ENCODE peak calls at places on chromosomes 7 and 10, in nine cellular contexts. B is ureter; Y is LoVo; Q is neuronal stem cell; F is CD4-positive, alpha-beta T cell; M is epithelial cell of prostate; H is endothelial cell; U is GM04504; C is NCI-H2081. A is an unnamed sample.

GRCh38 chr7:130222-130572 is 62.2 kb upstream of the FAM20C start:
- DNase-seq in U (no peak), H (no peak), C (no peak), M (no peak), F (no peak), Y (no peak), Q (no peak), B (no peak), A (no peak)

GRCh38 chr7:22356855-22357310 is at the start of gene RAPGEF5:
- DNase-seq in U (no peak), H (peak), Q (peak), Y (peak), B (no peak), C (peak), F (no peak), M (no peak), A (no peak)

GRCh38 chr10:51896849-51897248 is 197.5 kb upstream of the CSTF2T start:
- DNase-seq in F (no peak), M (no peak), H (no peak), Q (no peak), C (no peak), B (no peak), Y (no peak), U (peak), A (no peak)

GRCh38 chr10:62637249-62638061 is 167.1 kb upstream of the ADO start:
- DNase-seq in Q (no peak), F (peak), U (no peak), H (no peak), Y (no peak), M (peak), C (no peak), B (no peak), A (no peak)

GRCh38 chr7:1558181-1558811 is 2.3 kb upstream of the TMEM184A start:
- DNase-seq in Q (no peak), U (no peak), F (no peak), Y (no peak), H (no peak), C (no peak), M (no peak), B (no peak), A (no peak)

GRCh38 chr10:62016477-62017140 is 115.1 kb downstream of the ARID5B start:
- DNase-seq in C (no peak), Y (no peak), H (no peak), M (no peak), F (no peak), B (no peak), U (no peak), Q (no peak), A (no peak)

GRCh38 chr10:45373783-45374450 is at the start of gene ALOX5:
- DNase-seq in H (peak), F (no peak), Y (peak), U (no peak), M (no peak), Q (peak), B (peak), C (peak), A (peak)

GRCh38 chr10:101301111-101301731 is 52.7 kb upstream of the BTRC start:
- DNase-seq in C (no peak), B (no peak), Y (peak), F (no peak), Q (no peak), M (peak), H (peak), U (no peak), A (no peak)

GRCh38 chr10:124600051-124600880 is 138.6 kb downstream of the LHPP start:
- DNase-seq in B (no peak), U (no peak), Q (no peak), C (no peak), M (no peak), F (no peak), Y (no peak), H (no peak), A (no peak)

GRCh38 chr10:38157270-38157685 is 63.1 kb downstream of the ZNF37A start:
- DNase-seq in U (no peak), Q (no peak), M (no peak), C (no peak), F (no peak), B (no peak), Y (no peak), H (no peak), A (no peak)

GRCh38 chr7:88106430-88106829 is 113.4 kb downstream of the SRI start:
- DNase-seq in C (no peak), Y (no peak), U (no peak), F (no peak), B (no peak), M (no peak), H (no peak), Q (no peak), A (no peak)

GRCh38 chr7:146960747-146961416 is 844.3 kb downstream of the CNTNAP2 start:
- DNase-seq in Y (no peak), M (no peak), C (no peak), B (no peak), F (no peak), Q (no peak), U (no peak), H (no peak), A (no peak)

GRCh38 chr10:42781893-42782445 is 626 bp upstream of the BMS1 start:
- DNase-seq in U (no peak), F (no peak), M (no peak), Y (no peak), Q (no peak), C (no peak), B (no peak), H (no peak), A (no peak)

GRCh38 chr7:12090757-12091134 is 120.3 kb upstream of the TMEM106B start:
- DNase-seq in C (no peak), F (no peak), Q (no peak), B (no peak), H (no peak), M (no peak), U (no peak), Y (no peak), A (no peak)

GRCh38 chr10:43249962-43250624 is 16.8 kb downstream of the RASGEF1A start:
- DNase-seq in B (peak), H (no peak), F (no peak), Y (no peak), M (no peak), U (no peak), Q (no peak), C (no peak), A (peak)

GRCh38 chr7:70589010-70589409 is 542.9 kb upstream of the GALNT17 start:
- DNase-seq in H (no peak), F (no peak), M (no peak), U (no peak), B (no peak), Y (no peak), Q (no peak), C (no peak), A (no peak)

GRCh38 chr10:3890602-3891352 is 105.8 kb upstream of the KLF6 start:
- DNase-seq in F (no peak), U (no peak), H (no peak), Q (no peak), Y (no peak), B (no peak), M (no peak), C (no peak), A (no peak)